ENCODE peak calls at places on chromosomes 3 and 15, in five cellular contexts. P is NCI-H2081; D is WTC11; U is activated T-helper 1 cell treated with anti-CD3 and anti-CD28 coated beads, Interleukin-2, amount 50 U/mL, for 16 hours; O is neural progenitor cell. Y is an unnamed sample.
A peak's percentile ranks its signal among the peaks of the same experiment; 100 is the strongest.

GRCh38 chr3:179969525-179969924 is 67.2 kb downstream of the PEX5L start:
- DNase-seq in P (no peak), D (no peak), U (no peak), O (no peak), Y (no peak)

GRCh38 chr15:83174891-83175290 is 32.7 kb downstream of the HDGFL3 start:
- DNase-seq in P (no peak), D (no peak), U (no peak), O (no peak), Y (no peak)

GRCh38 chr3:17755836-17756235 is 13.4 kb upstream of the TBC1D5 start:
- DNase-seq in P (no peak), D (no peak), U (no peak), O (no peak), Y (no peak)

GRCh38 chr3:101811875-101812274 is 32.9 kb downstream of the NXPE3 start:
- DNase-seq in P (no peak), D (no peak), U (no peak), O (no peak), Y (no peak)

GRCh38 chr3:151305081-151305777 is 11.4 kb downstream of the GPR87 start:
- DNase-seq in P (no peak), D (peak; percentile 76), U (no peak), O (peak; percentile 50), Y (no peak)

GRCh38 chr3:12695112-12695511 is 31.2 kb upstream of the RAF1 start:
- DNase-seq in P (no peak), D (no peak), U (no peak), O (no peak), Y (no peak)

GRCh38 chr3:31979006-31979697 is 1.9 kb downstream of the OSBPL10 start:
- DNase-seq in P (no peak), D (no peak), U (no peak), O (no peak), Y (no peak)

GRCh38 chr3:5017953-5018531 is 38.8 kb downstream of the BHLHE40 start:
- DNase-seq in P (no peak), D (no peak), U (no peak), O (peak; percentile 53), Y (no peak)

GRCh38 chr15:39587910-39588530 is 7.1 kb downstream of the THBS1 start:
- DNase-seq in P (no peak), D (no peak), U (no peak), O (no peak), Y (no peak)

GRCh38 chr15:26082833-26083174 is 219.7 kb upstream of the ATP10A start:
- DNase-seq in P (no peak), D (no peak), U (no peak), O (no peak), Y (no peak)

GRCh38 chr3:123163146-123163545 is 38.6 kb upstream of the SEC22A start:
- DNase-seq in P (no peak), D (no peak), U (no peak), O (no peak), Y (no peak)

GRCh38 chr3:72439321-72440183 is 408.7 kb downstream of the SHQ1 start:
- DNase-seq in P (no peak), D (no peak), U (no peak), O (no peak), Y (no peak)

GRCh38 chr3:37093481-37093880 is 80.9 kb downstream of the LRRFIP2 start:
- DNase-seq in P (no peak), D (no peak), U (no peak), O (no peak), Y (no peak)

GRCh38 chr15:33013827-33014445 is 180.6 kb downstream of the FMN1 start:
- DNase-seq in P (no peak), D (no peak), U (no peak), O (no peak), Y (no peak)

GRCh38 chr3:125403789-125404188 is 28.7 kb upstream of the ZNF148 start:
- DNase-seq in P (no peak), D (no peak), U (no peak), O (no peak), Y (no peak)

GRCh38 chr15:67303490-67304363 is 49.1 kb downstream of the IQCH start:
- DNase-seq in P (peak; percentile 34), D (no peak), U (no peak), O (peak; percentile 57), Y (no peak)

GRCh38 chr15:70286110-70286806 is 188.5 kb upstream of the TLE3 start:
- DNase-seq in P (no peak), D (no peak), U (no peak), O (no peak), Y (no peak)

GRCh38 chr3:155647196-155647595 is 97.7 kb downstream of the PLCH1 start:
- DNase-seq in P (no peak), D (no peak), U (no peak), O (no peak), Y (no peak)

GRCh38 chr3:43307226-43307625 is 20.9 kb downstream of the SNRK start:
- DNase-seq in P (no peak), D (no peak), U (no peak), O (no peak), Y (no peak)

GRCh38 chr3:16609927-16610580 is 4.8 kb upstream of the DAZL start:
- DNase-seq in P (no peak), D (no peak), U (no peak), O (no peak), Y (no peak)

GRCh38 chr3:165635791-165636681 is 201.2 kb downstream of the BCHE start:
- DNase-seq in P (no peak), D (no peak), U (no peak), O (no peak), Y (no peak)

GRCh38 chr3:131299836-131300235 is 81.7 kb upstream of the NUDT16 start:
- DNase-seq in P (no peak), D (no peak), U (no peak), O (no peak), Y (no peak)

GRCh38 chr3:143597774-143598652 is 250.3 kb downstream of the SLC9A9 start:
- DNase-seq in P (no peak), D (no peak), U (no peak), O (no peak), Y (no peak)

Y was measured in omental fat pad.